ENCODE peak calls at places on chromosomes 6 and 20, in ten cellular contexts. Q is naive thymus-derived CD4-positive, alpha-beta T cell; U is substantia nigra; X is fibroblast of mammary gland; C is NCI-H69; A is activated CD4-positive, alpha-beta T cell treated with anti-CD3 and anti-CD28 coated beads for 4 hours; P is GM10248; W is GM12891; J is fibroblast of pulmonary artery; Z is mucosa of gallbladder. G is an unnamed sample.

GRCh38 chr6:53300656-53301551 is 47.8 kb downstream of the ELOVL5 start:
- DNase-seq in Q (no peak), U (peak; percentile 61), X (peak; percentile 67), C (peak; percentile 15), A (no peak), P (no peak), W (no peak), J (peak; percentile 61), Z (no peak), G (peak; percentile 53)

GRCh38 chr6:149484733-149485700 is at the start of gene ZC3H12D:
- DNase-seq in Q (peak; percentile 78), U (no peak), X (peak; percentile 37), C (peak; percentile 58), A (peak; percentile 69), P (no peak), W (no peak), J (no peak), Z (peak; percentile 45), G (no peak)

GRCh38 chr20:15673206-15673605 is 900.0 kb downstream of the KIF16B start:
- DNase-seq in Q (no peak), U (no peak), X (peak; percentile 70), C (no peak), A (no peak), P (no peak), W (no peak), J (peak; percentile 61), Z (no peak), G (peak; percentile 76)

GRCh38 chr20:58454460-58454859 is 60.7 kb downstream of the APCDD1L start:
- DNase-seq in Q (no peak), U (no peak), X (no peak), C (no peak), A (no peak), P (no peak), W (no peak), J (no peak), Z (no peak), G (no peak)

GRCh38 chr6:161586866-161587265 is 313.0 kb upstream of the AGPAT4 start:
- DNase-seq in Q (no peak), U (no peak), X (no peak), C (peak; percentile 93), A (no peak), P (no peak), W (no peak), J (no peak), Z (no peak), G (no peak)

GRCh38 chr6:131629656-131630055 is 1.6 kb upstream of the MED23 start:
- DNase-seq in Q (no peak), U (no peak), X (no peak), C (no peak), A (no peak), P (no peak), W (no peak), J (no peak), Z (no peak), G (no peak)

GRCh38 chr6:133549252-133549925 is 308.2 kb downstream of the EYA4 start:
- DNase-seq in Q (no peak), U (no peak), X (no peak), C (no peak), A (no peak), P (no peak), W (no peak), J (no peak), Z (no peak), G (no peak)

GRCh38 chr20:10077081-10077471 is 42.3 kb downstream of the ANKEF1 start:
- DNase-seq in Q (no peak), U (no peak), X (no peak), C (peak; percentile 45), A (no peak), P (no peak), W (no peak), J (no peak), Z (no peak), G (no peak)

GRCh38 chr6:150324044-150324443 is 44.8 kb upstream of the IYD start:
- DNase-seq in Q (no peak), U (no peak), X (no peak), C (peak; percentile 41), A (no peak), P (no peak), W (no peak), J (no peak), Z (no peak), G (no peak)

G was measured in endothelial cell of umbilical vein.